ENCODE peak calls at places on chromosomes 2 and 18, in nine cellular contexts. B is esophagus squamous epithelium, V is kidney epithelial cell, X is foreskin fibroblast, G is Calu3, P is endothelial cell, D is GM13976, J is mammary epithelial cell, R is GM12864. N is an unnamed sample.
A peak's percentile ranks its signal among the peaks of the same experiment; 100 is the strongest.

GRCh38 chr18:79507076-79507545 is 111.4 kb downstream of the NFATC1 start:
- DNase-seq in B (no peak), V (no peak), X (peak; percentile 37), G (no peak), P (peak; percentile 70), D (no peak), J (no peak), R (no peak), N (peak; percentile 62)

GRCh38 chr2:96264656-96265348 is 995 bp downstream of the TMEM127 start:
- DNase-seq in B (no peak), V (no peak), X (no peak), G (peak; percentile 46), P (peak; percentile 50), D (peak; percentile 67), J (no peak), R (no peak), N (no peak)

GRCh38 chr2:240584486-240585031 is 2.0 kb upstream of the CAPN10 start:
- DNase-seq in B (no peak), V (no peak), X (peak; percentile 44), G (no peak), P (no peak), D (peak; percentile 82), J (peak; percentile 44), R (peak; percentile 99), N (no peak)

GRCh38 chr2:44707945-44708645 is 233.4 kb upstream of the SIX3 start:
- DNase-seq in B (no peak), V (no peak), X (no peak), G (no peak), P (no peak), D (no peak), J (peak; percentile 12), R (peak; percentile 48), N (no peak)

GRCh38 chr2:165018207-165018606 is 62.9 kb upstream of the SLC38A11 start:
- DNase-seq in B (no peak), V (no peak), X (no peak), G (no peak), P (no peak), D (no peak), J (no peak), R (no peak), N (no peak)

GRCh38 chr2:15242936-15243461 is 318.1 kb downstream of the NBAS start:
- DNase-seq in B (no peak), V (no peak), X (peak; percentile 7), G (no peak), P (no peak), D (no peak), J (no peak), R (no peak), N (no peak)

GRCh38 chr2:95179451-95179850 is 13.8 kb downstream of the ZNF2 start:
- DNase-seq in B (no peak), V (no peak), X (no peak), G (no peak), P (no peak), D (no peak), J (no peak), R (no peak), N (no peak)

GRCh38 chr2:181971032-181971431 is 14.6 kb upstream of the PPP1R1C start:
- DNase-seq in B (no peak), V (no peak), X (no peak), G (no peak), P (no peak), D (no peak), J (peak; percentile 26), R (no peak), N (no peak)

GRCh38 chr2:176934869-176935415 is 277.7 kb upstream of the HNRNPA3 start:
- DNase-seq in B (no peak), V (no peak), X (no peak), G (no peak), P (no peak), D (no peak), J (no peak), R (no peak), N (no peak)

GRCh38 chr18:57737661-57738060 is 65.5 kb downstream of the ATP8B1 start:
- DNase-seq in B (peak; percentile 6), V (peak; percentile 78), X (peak; percentile 98), G (peak; percentile 74), P (no peak), D (no peak), J (peak; percentile 94), R (no peak), N (no peak)

DNA sequence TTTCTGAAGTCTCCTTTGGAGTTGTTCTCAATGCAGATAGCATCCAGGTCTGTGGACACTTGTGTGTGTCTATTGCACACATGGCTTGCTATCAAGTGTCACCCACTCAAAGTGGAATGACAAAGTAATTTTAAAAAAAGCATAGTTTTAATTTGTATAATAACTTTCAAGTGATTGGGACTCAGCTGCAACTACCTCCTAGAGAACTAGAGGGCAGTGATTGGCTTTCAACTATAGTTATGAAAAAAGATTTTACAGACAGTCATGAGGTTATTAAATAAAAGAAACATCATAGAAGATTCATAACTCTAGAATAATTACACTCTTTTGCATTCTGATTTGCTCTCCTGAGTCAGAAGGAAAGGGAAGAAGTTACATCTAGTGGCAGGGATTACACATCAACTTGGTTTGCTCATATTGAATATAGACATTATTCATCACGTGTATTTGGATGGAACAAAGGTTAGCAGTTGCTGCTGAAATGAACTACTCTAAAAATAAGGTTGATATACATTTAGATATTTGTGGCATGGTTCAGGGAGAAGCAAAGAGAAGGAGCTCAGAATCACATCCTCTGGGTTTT is 4.7 kb downstream of the GPR39 start:
- DNase-seq in B (no peak), V (no peak), X (no peak), G (no peak), P (no peak), D (no peak), J (peak; percentile 50), R (no peak), N (no peak)
- TF ChIP-seq CTCF in B (no peak), V (no peak), X (peak; percentile 21), G (no peak), P (no peak), D (no peak), J (no peak), R (no peak), N (no peak)

DNA sequence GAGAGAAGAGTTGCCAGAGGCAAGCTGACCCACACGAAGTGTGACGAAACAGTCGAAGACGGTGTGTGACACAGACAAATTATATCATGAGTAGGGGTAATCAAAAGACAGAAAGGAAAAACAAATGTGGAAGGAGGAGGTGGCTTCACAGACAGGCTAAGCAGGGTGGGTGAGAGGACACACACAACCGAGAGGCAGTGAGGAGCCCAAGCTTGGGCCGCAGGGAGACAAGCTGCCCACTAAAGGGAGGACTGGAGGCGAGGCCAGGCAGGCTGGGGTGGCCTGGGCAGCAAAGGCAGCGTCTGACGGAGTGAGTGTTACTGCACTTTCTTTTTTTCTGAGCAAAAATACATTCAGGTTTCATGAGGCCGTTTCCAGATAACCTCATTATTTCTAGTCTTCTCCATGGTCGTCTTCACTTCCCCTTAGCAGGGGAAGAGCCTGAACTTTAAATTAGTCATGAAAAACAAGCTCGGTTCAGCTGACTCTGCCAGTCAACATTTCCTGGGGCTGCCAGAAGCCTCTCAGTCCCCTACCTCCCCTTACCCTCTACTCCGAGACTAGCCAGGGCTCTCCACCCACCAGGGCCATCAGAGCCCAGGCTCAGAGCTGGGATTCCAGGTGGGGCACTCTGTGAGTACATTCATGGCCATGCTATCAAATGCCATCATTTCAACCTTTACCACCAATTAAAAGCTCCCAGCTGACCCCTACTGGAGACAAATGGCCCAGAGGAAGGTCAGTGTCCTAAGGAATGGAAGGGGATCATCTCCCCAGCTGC is 13.8 kb upstream of the ZFP36L2 start:
- DNase-seq in B (no peak), V (no peak), X (no peak), G (no peak), P (no peak), D (peak; percentile 76), J (no peak), R (no peak), N (no peak)
- TF ChIP-seq CTCF in B (no peak), V (no peak), X (no peak), G (no peak), P (no peak), D (no peak), J (no peak), R (peak; percentile 14), N (no peak)

GRCh38 chr2:172066394-172066863 is 18.9 kb upstream of the DLX1 start:
- DNase-seq in B (no peak), V (no peak), X (no peak), G (no peak), P (no peak), D (no peak), J (no peak), R (no peak), N (no peak)

GRCh38 chr2:172073518-172073917 is 11.8 kb upstream of the DLX1 start:
- DNase-seq in B (no peak), V (no peak), X (no peak), G (no peak), P (no peak), D (no peak), J (no peak), R (no peak), N (no peak)

GRCh38 chr2:172074254-172074653 is 11.1 kb upstream of the DLX1 start:
- DNase-seq in B (no peak), V (no peak), X (no peak), G (no peak), P (no peak), D (no peak), J (no peak), R (no peak), N (no peak)

GRCh38 chr2:172070936-172071335 is 14.4 kb upstream of the DLX1 start:
- DNase-seq in B (no peak), V (no peak), X (no peak), G (no peak), P (no peak), D (no peak), J (no peak), R (no peak), N (no peak)

DNA sequence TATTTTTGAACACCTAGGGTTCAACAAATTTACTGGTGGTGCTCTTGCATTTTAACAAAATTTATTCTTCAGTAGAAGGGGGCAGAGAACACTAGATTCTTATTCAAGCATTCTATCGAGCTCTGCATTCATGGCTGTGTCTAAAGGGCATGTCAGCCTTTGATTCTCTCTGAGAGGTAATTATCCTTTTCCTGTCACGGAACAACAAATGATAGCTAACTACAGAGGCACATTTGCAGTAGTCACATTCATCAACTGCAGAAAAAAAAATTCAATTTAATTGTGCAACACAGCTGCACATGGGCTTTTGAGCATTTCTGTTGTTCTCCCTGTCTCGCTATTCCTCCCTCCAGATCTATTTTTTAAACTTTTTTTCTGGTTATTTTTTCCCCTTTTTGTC is 13.0 kb upstream of the DLX1 start:
- DNase-seq in B (no peak), V (no peak), X (no peak), G (no peak), P (no peak), D (no peak), J (no peak), R (no peak), N (no peak)
- TF ChIP-seq CTCF in B (no peak), V (no peak), X (no peak), G (no peak), P (no peak), D (no peak), J (no peak), R (no peak), N (no peak)

DNA sequence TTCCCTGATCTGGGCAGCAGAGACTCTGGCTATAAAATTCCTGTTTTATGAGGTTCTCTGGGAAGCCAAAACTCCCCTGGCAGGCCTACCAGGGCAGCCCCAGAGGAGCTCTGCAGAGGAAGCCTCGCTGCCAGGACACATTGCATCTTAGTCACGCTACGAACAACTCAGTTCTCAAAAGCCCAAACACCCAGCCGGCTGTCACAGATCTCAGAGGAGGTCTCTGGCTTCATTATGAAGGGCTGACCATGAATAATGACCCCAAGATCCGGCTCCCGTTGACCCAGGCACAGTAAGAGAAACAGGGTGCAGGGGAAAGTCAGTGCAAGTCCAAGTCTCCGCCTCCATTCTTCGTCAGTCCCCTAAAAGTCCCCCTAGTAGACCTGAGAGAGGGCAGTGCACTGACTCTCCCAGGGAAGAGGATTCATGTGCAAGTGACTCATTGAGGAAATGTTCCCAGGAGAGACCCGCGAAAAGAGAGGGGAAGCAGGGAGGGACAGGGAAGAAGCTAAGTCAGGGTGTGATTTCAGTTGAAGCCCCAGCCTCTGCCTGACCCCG is 212.3 kb downstream of the CYP26B1 start:
- DNase-seq in B (no peak), V (no peak), X (peak; percentile 59), G (no peak), P (no peak), D (no peak), J (no peak), R (no peak), N (no peak)
- TF ChIP-seq CTCF in B (no peak), V (no peak), X (no peak), G (no peak), P (no peak), D (no peak), J (no peak), R (no peak), N (no peak)